ENCODE peak calls at places on chromosomes 13 and 19, in four cellular contexts. I is stimulated activated CD4-positive, alpha-beta T cell treated with anti-CD3 and anti-CD28 coated beads, Interleukin-12 subunit alpha, Interleukin-12 subunit beta, amount 100 ng/mL, for 24 hours; U is mucosa of gallbladder; P is stomach. H is an unnamed sample.

GRCh38 chr19:15280048-15280725 is 47.9 kb upstream of the EPHX3 start:
- DNase-seq in I (no peak), U (no peak), P (no peak), H (no peak)

GRCh38 chr13:42549555-42549941 is 24.4 kb upstream of the TNFSF11 start:
- DNase-seq in I (no peak), U (no peak), P (no peak), H (no peak)

GRCh38 chr13:33349314-33349995 is 63.9 kb upstream of the STARD13 start:
- DNase-seq in I (no peak), U (peak; percentile 25), P (no peak), H (peak; percentile 18)

GRCh38 chr19:10043286-10043927 is 30.1 kb downstream of the RDH8 start:
- DNase-seq in I (no peak), U (no peak), P (no peak), H (no peak)

GRCh38 chr13:25752957-25753540 is 298.8 kb downstream of the SHISA2 start:
- DNase-seq in I (no peak), U (peak; percentile 33), P (peak; percentile 67), H (no peak)

GRCh38 chr19:9155591-9155990 is 15.4 kb downstream of the ZNF317 start:
- DNase-seq in I (no peak), U (no peak), P (no peak), H (no peak)

GRCh38 chr19:51327066-51327985 is 14.6 kb downstream of the VSIG10L start:
- DNase-seq in I (peak; percentile 52), U (peak; percentile 48), P (peak; percentile 28), H (peak; percentile 70)

GRCh38 chr13:19658831-19659230 is 25.4 kb downstream of the MPHOSPH8 start:
- DNase-seq in I (no peak), U (no peak), P (no peak), H (no peak)

GRCh38 chr19:45474941-45475516 is 7.2 kb downstream of the FOSB start:
- DNase-seq in I (no peak), U (no peak), P (no peak), H (no peak)

GRCh38 chr13:62760724-62761123 is 1345.1 kb upstream of the PCDH20 start:
- DNase-seq in I (no peak), U (no peak), P (no peak), H (no peak)

GRCh38 chr19:30132312-30133075 is 190.5 kb downstream of the URI1 start:
- DNase-seq in I (no peak), U (no peak), P (no peak), H (no peak)

GRCh38 chr19:58304748-58305064 is 471 bp upstream of the ERVK3-1 start:
- DNase-seq in I (no peak), U (no peak), P (no peak), H (no peak)

GRCh38 chr13:100128373-100128772 is 39.5 kb downstream of the PCCA start:
- DNase-seq in I (no peak), U (no peak), P (no peak), H (no peak)

GRCh38 chr19:3506384-3507340 is 551 bp downstream of the FZR1 start:
- DNase-seq in I (peak; percentile 13), U (peak; percentile 29), P (peak; percentile 30), H (no peak)

GRCh38 chr19:52809801-52810200 is 11.6 kb downstream of the ZNF28 start:
- DNase-seq in I (no peak), U (no peak), P (no peak), H (no peak)

H was measured in Calu3.